ENCODE peak calls at places on chromosomes 3 and 15, in nine cellular contexts. I is IMR-90; V is psoas muscle; R is heart left ventricle; E is ovary; Z is sigmoid colon; W is tibial artery; T is naive thymus-derived CD4-positive, alpha-beta T cell; Q is A549. F is an unnamed sample.
A peak's percentile ranks its signal among the peaks of the same experiment; 100 is the strongest.

GRCh38 chr3:170703121-170703588 is 117.3 kb upstream of the SLC7A14 start:
- DNase-seq in I (peak; percentile 95), R (no peak), T (no peak), Z (no peak), V (no peak), W (no peak), E (no peak), Q (no peak), F (no peak)

GRCh38 chr3:29065211-29065785 is 215.6 kb upstream of the RBMS3 start:
- DNase-seq in E (peak; percentile 56), I (peak; percentile 99), W (peak; percentile 83), V (peak; percentile 60), Q (peak; percentile 95), T (no peak), R (peak; percentile 42), Z (peak; percentile 75), F (peak; percentile 89)

GRCh38 chr15:93861956-93862741 is 369.2 kb upstream of the MCTP2 start:
- DNase-seq in Q (no peak), W (peak; percentile 29), Z (peak; percentile 65), E (no peak), V (no peak), R (no peak), I (no peak), T (no peak), F (no peak)

GRCh38 chr15:82663186-82663600 is 16.0 kb upstream of the CPEB1 start:
- DNase-seq in I (peak; percentile 31), E (peak; percentile 39), Z (no peak), W (no peak), V (peak; percentile 29), R (peak; percentile 33), T (peak; percentile 43), Q (peak; percentile 53), F (no peak)

GRCh38 chr3:11118181-11118682 is 36.1 kb upstream of the HRH1 start:
- DNase-seq in I (peak; percentile 70), V (no peak), E (no peak), Z (no peak), W (no peak), R (no peak), Q (no peak), T (no peak), F (no peak)

GRCh38 chr3:110178965-110179364 is 841.6 kb upstream of the DPPA4 start:
- DNase-seq in Q (no peak), W (peak; percentile 20), T (no peak), I (peak; percentile 6), R (no peak), E (peak; percentile 31), Z (no peak), V (no peak), F (no peak)

GRCh38 chr15:62394079-62394478 is 229.0 kb upstream of the C2CD4B start:
- DNase-seq in Z (no peak), V (no peak), W (peak; percentile 32), T (no peak), E (no peak), I (peak; percentile 38), Q (no peak), R (no peak), F (no peak)

GRCh38 chr3:42730706-42731420 is 28.3 kb upstream of the HHATL start:
- DNase-seq in R (no peak), Z (peak; percentile 51), E (peak; percentile 1), I (no peak), V (no peak), W (no peak), T (no peak), Q (no peak), F (no peak)

GRCh38 chr15:58447244-58448010 is 15.6 kb downstream of the LIPC start:
- DNase-seq in T (no peak), Q (no peak), V (no peak), R (no peak), I (peak; percentile 72), Z (no peak), E (no peak), W (no peak), F (no peak)

GRCh38 chr15:34043813-34044212 is 4.8 kb upstream of the AVEN start:
- DNase-seq in R (no peak), Q (no peak), T (no peak), V (no peak), I (no peak), Z (no peak), W (no peak), E (no peak), F (no peak)

GRCh38 chr3:192930585-192930984 is 12.9 kb upstream of the MB21D2 start:
- DNase-seq in V (no peak), R (no peak), I (no peak), T (no peak), Q (no peak), E (no peak), W (no peak), Z (no peak), F (no peak)

GRCh38 chr15:25182098-25182478 is 227.3 kb downstream of the SNRPN start:
- DNase-seq in Z (peak; percentile 35), V (peak; percentile 1), E (no peak), Q (no peak), R (peak; percentile 2), T (no peak), I (no peak), W (peak; percentile 7), F (no peak)

GRCh38 chr15:25179673-25180511 is 225.1 kb downstream of the SNRPN start:
- DNase-seq in T (no peak), R (peak; percentile 6), W (peak; percentile 18), Q (no peak), V (peak; percentile 7), E (peak; percentile 7), Z (peak; percentile 53), I (no peak), F (no peak)

GRCh38 chr15:25181290-25182097 is 226.7 kb downstream of the SNRPN start:
- DNase-seq in I (no peak), V (peak; percentile 7), Z (peak; percentile 46), E (peak; percentile 11), W (peak; percentile 13), Q (no peak), R (peak; percentile 2), T (no peak), F (no peak)

GRCh38 chr15:25178835-25179672 is 224.3 kb downstream of the SNRPN start:
- DNase-seq in Z (no peak), R (peak; percentile 3), E (peak; percentile 5), W (peak; percentile 7), I (no peak), V (peak; percentile 2), Q (no peak), T (no peak), F (peak; percentile 19)

GRCh38 chr15:25180606-25181289 is 226.0 kb downstream of the SNRPN start:
- DNase-seq in E (peak; percentile 5), I (no peak), W (peak; percentile 11), Q (no peak), R (peak; percentile 3), T (no peak), Z (peak; percentile 53), V (peak; percentile 5), F (no peak)
- H3K9me3 ChIP-seq in E (no peaks in the 10 kb centered on the region), I (peaks cover 83% of the 10 kb centered on the region), W (no peaks in the 10 kb centered on the region), Q (no peaks in the 10 kb centered on the region), R (no peaks in the 10 kb centered on the region), T (no peaks in the 10 kb centered on the region), Z (peaks cover under 1% of the 10 kb centered on the region), V (no peaks in the 10 kb centered on the region), F (no peaks in the 10 kb centered on the region)

GRCh38 chr15:32671339-32672325 is 30.1 kb downstream of the SCG5 start:
- DNase-seq in Q (no peak), Z (no peak), R (no peak), T (no peak), W (no peak), E (no peak), I (no peak), V (no peak), F (no peak)

GRCh38 chr15:32670624-32671022 is 29.1 kb downstream of the SCG5 start:
- DNase-seq in W (no peak), R (no peak), V (no peak), Z (no peak), E (no peak), Q (no peak), I (no peak), T (no peak), F (no peak)

GRCh38 chr15:32667321-32667720 is 25.8 kb downstream of the SCG5 start:
- DNase-seq in Z (no peak), T (no peak), I (no peak), W (no peak), V (no peak), Q (no peak), R (no peak), E (no peak), F (no peak)

GRCh38 chr15:32668942-32669341 is 27.4 kb downstream of the SCG5 start:
- DNase-seq in Z (no peak), E (no peak), W (no peak), T (no peak), R (no peak), I (no peak), V (no peak), Q (no peak), F (no peak)

GRCh38 chr15:32669870-32670623 is 28.5 kb downstream of the SCG5 start:
- DNase-seq in Q (no peak), W (peak; percentile 36), R (no peak), V (no peak), I (peak; percentile 45), E (no peak), Z (peak; percentile 72), T (no peak), F (no peak)
- H3K27ac ChIP-seq in Q (peak overlapping the region; percentile 13), W (no peak overlapping the region), R (no peak overlapping the region), V (no peak overlapping the region), I (peak overlapping the region; percentile 84), E (no peak overlapping the region), Z (no peak overlapping the region), T (no peak overlapping the region), F (no peak overlapping the region)

GRCh38 chr15:92666780-92667179 is 11.2 kb upstream of the FAM174B start:
- DNase-seq in Q (peak; percentile 76), R (peak; percentile 57), Z (peak; percentile 75), I (no peak), T (no peak), W (peak; percentile 45), E (peak; percentile 54), V (peak; percentile 53), F (peak; percentile 59)

GRCh38 chr15:92668086-92668485 is 12.5 kb upstream of the FAM174B start:
- DNase-seq in E (no peak), V (no peak), T (no peak), R (no peak), Q (no peak), I (no peak), Z (no peak), W (no peak), F (no peak)

GRCh38 chr15:92669432-92669831 is 13.9 kb upstream of the FAM174B start:
- DNase-seq in I (no peak), Q (no peak), T (no peak), E (no peak), R (no peak), Z (no peak), W (no peak), V (no peak), F (no peak)

GRCh38 chr15:92668620-92669019 is 13.0 kb upstream of the FAM174B start:
- DNase-seq in W (no peak), I (no peak), T (no peak), R (no peak), Z (no peak), E (no peak), Q (no peak), V (no peak), F (no peak)

GRCh38 chr15:92667291-92667904 is 11.8 kb upstream of the FAM174B start:
- DNase-seq in I (no peak), R (no peak), Z (no peak), V (no peak), Q (peak; percentile 79), E (no peak), T (no peak), W (no peak), F (no peak)
- H3K9me3 ChIP-seq in I (no peaks in the 10 kb centered on the region), R (no peaks in the 10 kb centered on the region), Z (no peaks in the 10 kb centered on the region), V (no peaks in the 10 kb centered on the region), Q (no peaks in the 10 kb centered on the region), E (no peaks in the 10 kb centered on the region), T (no peaks in the 10 kb centered on the region), W (no peaks in the 10 kb centered on the region), F (no peaks in the 10 kb centered on the region)

GRCh38 chr3:53862241-53862640 is 15.9 kb downstream of the IL17RB start:
- DNase-seq in W (no peak), R (no peak), I (no peak), Z (no peak), Q (no peak), E (no peak), V (no peak), T (no peak), F (no peak)
- H3K27ac ChIP-seq in W (no peak overlapping the region), R (no peak overlapping the region), I (no peak overlapping the region), Z (no peak overlapping the region), Q (no peak overlapping the region), E (no peak overlapping the region), V (no peak overlapping the region), T (no peak overlapping the region), F (no peak overlapping the region)